ENCODE peak calls at places on chromosomes 4 and X, in nine cellular contexts. One of them, this sample, is unnamed.

GRCh38 chrX:56995271-56995994 is at the start of gene SPIN3:
- DNase-seq in tibial nerve: peak
- DNase-seq in CD4-positive, alpha-beta memory T cell: peak
- DNase-seq in ascending aorta: peak
- DNase-seq in GM23248: peak
- DNase-seq in NB4: peak
- DNase-seq in OCI-LY7: no peak
- DNase-seq in fibroblast of the aortic adventitia: peak
- DNase-seq in body of pancreas: peak
- DNase-seq in this sample: peak

GRCh38 chrX:105823092-105823454 is 734 bp downstream of the NRK start:
- DNase-seq in GM23248: no peak
- DNase-seq in OCI-LY7: no peak
- DNase-seq in fibroblast of the aortic adventitia: no peak
- DNase-seq in body of pancreas: no peak
- DNase-seq in ascending aorta: no peak
- DNase-seq in tibial nerve: no peak
- DNase-seq in NB4: no peak
- DNase-seq in CD4-positive, alpha-beta memory T cell: no peak
- DNase-seq in this sample: no peak

GRCh38 chr4:8199594-8200301 is 658 bp downstream of the SH3TC1 start:
- DNase-seq in tibial nerve: no peak
- DNase-seq in CD4-positive, alpha-beta memory T cell: peak
- DNase-seq in OCI-LY7: no peak
- DNase-seq in fibroblast of the aortic adventitia: no peak
- DNase-seq in GM23248: no peak
- DNase-seq in ascending aorta: no peak
- DNase-seq in NB4: no peak
- DNase-seq in body of pancreas: peak
- DNase-seq in this sample: peak

GRCh38 chrX:85922821-85923220 is 124.5 kb downstream of the CHM start:
- DNase-seq in ascending aorta: no peak
- DNase-seq in fibroblast of the aortic adventitia: peak
- DNase-seq in NB4: peak
- DNase-seq in CD4-positive, alpha-beta memory T cell: no peak
- DNase-seq in body of pancreas: no peak
- DNase-seq in OCI-LY7: no peak
- DNase-seq in tibial nerve: no peak
- DNase-seq in GM23248: peak
- DNase-seq in this sample: no peak

GRCh38 chr4:158067646-158068045 is 105.2 kb downstream of the GASK1B start:
- DNase-seq in GM23248: peak
- DNase-seq in NB4: no peak
- DNase-seq in CD4-positive, alpha-beta memory T cell: no peak
- DNase-seq in OCI-LY7: no peak
- DNase-seq in tibial nerve: no peak
- DNase-seq in body of pancreas: no peak
- DNase-seq in fibroblast of the aortic adventitia: peak
- DNase-seq in ascending aorta: no peak
- DNase-seq in this sample: no peak

GRCh38 chr4:123471655-123472054 is 75.1 kb downstream of the SPRY1 start:
- DNase-seq in OCI-LY7: no peak
- DNase-seq in CD4-positive, alpha-beta memory T cell: no peak
- DNase-seq in ascending aorta: no peak
- DNase-seq in GM23248: no peak
- DNase-seq in NB4: peak
- DNase-seq in body of pancreas: no peak
- DNase-seq in tibial nerve: no peak
- DNase-seq in fibroblast of the aortic adventitia: no peak
- DNase-seq in this sample: no peak

GRCh38 chr4:43234626-43235025 is 342.1 kb downstream of the GRXCR1 start:
- DNase-seq in fibroblast of the aortic adventitia: peak
- DNase-seq in OCI-LY7: no peak
- DNase-seq in tibial nerve: no peak
- DNase-seq in body of pancreas: no peak
- DNase-seq in GM23248: peak
- DNase-seq in CD4-positive, alpha-beta memory T cell: no peak
- DNase-seq in ascending aorta: no peak
- DNase-seq in NB4: no peak
- DNase-seq in this sample: no peak

GRCh38 chrX:72073614-72074013 is 58.1 kb downstream of the RTL5 start:
- DNase-seq in tibial nerve: no peak
- DNase-seq in NB4: no peak
- DNase-seq in CD4-positive, alpha-beta memory T cell: no peak
- DNase-seq in ascending aorta: no peak
- DNase-seq in fibroblast of the aortic adventitia: no peak
- DNase-seq in body of pancreas: no peak
- DNase-seq in GM23248: no peak
- DNase-seq in OCI-LY7: no peak
- DNase-seq in this sample: no peak

GRCh38 chrX:103330601-103331397 is 760 bp downstream of the TCEAL7 start:
- DNase-seq in NB4: no peak
- DNase-seq in CD4-positive, alpha-beta memory T cell: no peak
- DNase-seq in GM23248: peak
- DNase-seq in fibroblast of the aortic adventitia: peak
- DNase-seq in tibial nerve: no peak
- DNase-seq in body of pancreas: no peak
- DNase-seq in ascending aorta: no peak
- DNase-seq in OCI-LY7: no peak
- DNase-seq in this sample: no peak

GRCh38 chrX:154477891-154478477 is 1.1 kb downstream of the LAGE3 start:
- DNase-seq in NB4: no peak
- DNase-seq in ascending aorta: no peak
- DNase-seq in body of pancreas: no peak
- DNase-seq in tibial nerve: no peak
- DNase-seq in fibroblast of the aortic adventitia: no peak
- DNase-seq in CD4-positive, alpha-beta memory T cell: no peak
- DNase-seq in GM23248: peak
- DNase-seq in OCI-LY7: no peak
- DNase-seq in this sample: no peak

GRCh38 chr4:3369781-3370660 is 71.7 kb upstream of the HGFAC start:
- DNase-seq in CD4-positive, alpha-beta memory T cell: peak
- DNase-seq in body of pancreas: peak
- DNase-seq in GM23248: peak
- DNase-seq in ascending aorta: no peak
- DNase-seq in tibial nerve: no peak
- DNase-seq in OCI-LY7: no peak
- DNase-seq in fibroblast of the aortic adventitia: peak
- DNase-seq in NB4: peak
- DNase-seq in this sample: peak

GRCh38 chr4:113057891-113058290 is 8.4 kb downstream of the ANK2 start:
- DNase-seq in tibial nerve: no peak
- DNase-seq in OCI-LY7: no peak
- DNase-seq in ascending aorta: no peak
- DNase-seq in GM23248: peak
- DNase-seq in NB4: no peak
- DNase-seq in fibroblast of the aortic adventitia: peak
- DNase-seq in body of pancreas: no peak
- DNase-seq in CD4-positive, alpha-beta memory T cell: no peak
- DNase-seq in this sample: no peak

GRCh38 chr4:4574792-4575191 is 32.9 kb upstream of the STX18 start:
- DNase-seq in NB4: no peak
- DNase-seq in OCI-LY7: no peak
- DNase-seq in body of pancreas: peak
- DNase-seq in GM23248: peak
- DNase-seq in ascending aorta: no peak
- DNase-seq in tibial nerve: no peak
- DNase-seq in fibroblast of the aortic adventitia: peak
- DNase-seq in CD4-positive, alpha-beta memory T cell: peak
- DNase-seq in this sample: peak

GRCh38 chrX:40155617-40156471 is 58.1 kb upstream of the BCOR start:
- DNase-seq in fibroblast of the aortic adventitia: no peak
- DNase-seq in tibial nerve: no peak
- DNase-seq in body of pancreas: no peak
- DNase-seq in NB4: no peak
- DNase-seq in OCI-LY7: peak
- DNase-seq in CD4-positive, alpha-beta memory T cell: no peak
- DNase-seq in ascending aorta: no peak
- DNase-seq in GM23248: peak
- DNase-seq in this sample: no peak
- H3K4me3 ChIP-seq in fibroblast of the aortic adventitia: no peak
- H3K4me3 ChIP-seq in tibial nerve: peak
- H3K4me3 ChIP-seq in body of pancreas: no peak
- H3K4me3 ChIP-seq in NB4: peak
- H3K4me3 ChIP-seq in OCI-LY7: peak
- H3K4me3 ChIP-seq in CD4-positive, alpha-beta memory T cell: peak
- H3K4me3 ChIP-seq in ascending aorta: peak
- H3K4me3 ChIP-seq in GM23248: peak
- H3K4me3 ChIP-seq in this sample: no peak

GRCh38 chrX:53159184-53159583 is 65.2 kb downstream of the KANTR start:
- DNase-seq in NB4: no peak
- DNase-seq in fibroblast of the aortic adventitia: no peak
- DNase-seq in GM23248: no peak
- DNase-seq in ascending aorta: no peak
- DNase-seq in CD4-positive, alpha-beta memory T cell: no peak
- DNase-seq in OCI-LY7: no peak
- DNase-seq in tibial nerve: no peak
- DNase-seq in body of pancreas: no peak
- DNase-seq in this sample: no peak
- H3K4me3 ChIP-seq in NB4: no peak
- H3K4me3 ChIP-seq in fibroblast of the aortic adventitia: no peak
- H3K4me3 ChIP-seq in GM23248: no peak
- H3K4me3 ChIP-seq in ascending aorta: no peak
- H3K4me3 ChIP-seq in CD4-positive, alpha-beta memory T cell: no peak
- H3K4me3 ChIP-seq in OCI-LY7: no peak
- H3K4me3 ChIP-seq in tibial nerve: no peak
- H3K4me3 ChIP-seq in body of pancreas: no peak
- H3K4me3 ChIP-seq in this sample: no peak

GRCh38 chr4:186839122-186840037 is 115.7 kb upstream of the FAT1 start:
- DNase-seq in fibroblast of the aortic adventitia: peak
- DNase-seq in OCI-LY7: no peak
- DNase-seq in CD4-positive, alpha-beta memory T cell: no peak
- DNase-seq in tibial nerve: no peak
- DNase-seq in body of pancreas: peak
- DNase-seq in NB4: peak
- DNase-seq in ascending aorta: peak
- DNase-seq in GM23248: peak
- DNase-seq in this sample: peak

GRCh38 chr4:186838295-186838694 is 114.6 kb upstream of the FAT1 start:
- DNase-seq in CD4-positive, alpha-beta memory T cell: no peak
- DNase-seq in body of pancreas: no peak
- DNase-seq in tibial nerve: no peak
- DNase-seq in GM23248: no peak
- DNase-seq in ascending aorta: no peak
- DNase-seq in OCI-LY7: no peak
- DNase-seq in fibroblast of the aortic adventitia: no peak
- DNase-seq in NB4: no peak
- DNase-seq in this sample: no peak

GRCh38 chr4:186840771-186841301 is 117.2 kb upstream of the FAT1 start:
- DNase-seq in OCI-LY7: no peak
- DNase-seq in CD4-positive, alpha-beta memory T cell: no peak
- DNase-seq in ascending aorta: peak
- DNase-seq in GM23248: peak
- DNase-seq in tibial nerve: peak
- DNase-seq in fibroblast of the aortic adventitia: no peak
- DNase-seq in NB4: no peak
- DNase-seq in body of pancreas: no peak
- DNase-seq in this sample: no peak

GRCh38 chr4:186844059-186844681 is 120.5 kb upstream of the FAT1 start:
- DNase-seq in CD4-positive, alpha-beta memory T cell: no peak
- DNase-seq in fibroblast of the aortic adventitia: peak
- DNase-seq in tibial nerve: no peak
- DNase-seq in ascending aorta: peak
- DNase-seq in OCI-LY7: no peak
- DNase-seq in NB4: no peak
- DNase-seq in body of pancreas: peak
- DNase-seq in GM23248: peak
- DNase-seq in this sample: no peak

DNA sequence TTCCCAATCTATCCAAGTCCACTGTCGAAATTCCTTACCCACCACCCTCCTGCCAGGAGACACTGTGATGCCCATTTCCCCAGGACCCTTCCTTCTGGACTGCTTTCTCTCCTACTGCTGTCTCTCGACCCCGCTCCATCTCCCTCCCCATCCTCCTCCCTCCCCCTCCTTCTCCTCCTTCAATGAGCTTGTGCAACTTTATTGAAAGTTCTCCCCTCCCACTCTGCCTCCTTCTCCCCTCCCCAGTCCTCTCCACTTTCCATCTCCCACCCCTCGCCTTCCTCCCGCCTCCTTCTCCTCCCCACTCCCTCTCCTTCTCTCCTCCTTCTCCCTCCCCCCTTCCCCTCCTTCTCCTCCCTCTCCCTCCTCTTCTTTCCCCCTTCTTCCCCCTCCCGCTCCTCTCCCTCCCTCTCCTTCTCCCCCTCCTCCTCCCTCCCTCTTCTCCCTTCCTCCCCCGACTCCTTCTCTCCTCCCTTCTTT is 116.6 kb upstream of the FAT1 start:
- DNase-seq in GM23248: no peak
- DNase-seq in fibroblast of the aortic adventitia: peak
- DNase-seq in NB4: no peak
- DNase-seq in CD4-positive, alpha-beta memory T cell: no peak
- DNase-seq in body of pancreas: peak
- DNase-seq in tibial nerve: peak
- DNase-seq in OCI-LY7: no peak
- DNase-seq in ascending aorta: no peak
- DNase-seq in this sample: no peak
- H3K4me3 ChIP-seq in GM23248: no peak
- H3K4me3 ChIP-seq in fibroblast of the aortic adventitia: peak
- H3K4me3 ChIP-seq in NB4: no peak
- H3K4me3 ChIP-seq in CD4-positive, alpha-beta memory T cell: no peak
- H3K4me3 ChIP-seq in body of pancreas: no peak
- H3K4me3 ChIP-seq in tibial nerve: peak
- H3K4me3 ChIP-seq in OCI-LY7: no peak
- H3K4me3 ChIP-seq in ascending aorta: peak
- H3K4me3 ChIP-seq in this sample: no peak

DNA sequence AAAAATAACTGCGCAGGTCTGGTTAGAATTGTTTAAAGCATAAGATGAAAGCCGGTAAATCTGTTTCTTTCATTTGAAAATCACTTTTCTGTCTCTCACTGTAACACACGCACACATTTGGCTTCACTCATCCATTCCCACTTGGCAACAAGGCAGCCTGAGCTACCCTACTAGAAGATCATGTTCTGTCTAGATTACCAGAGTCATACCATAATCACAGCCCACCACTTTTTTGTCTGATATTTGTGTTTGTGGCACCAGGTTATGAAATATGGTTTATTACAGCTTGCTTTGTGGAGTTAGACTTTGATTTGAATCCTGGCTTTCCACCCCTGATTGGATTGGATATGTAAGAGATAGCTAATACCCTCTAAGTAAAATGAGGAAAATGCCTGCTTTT is 2.2 kb downstream of the USO1 start:
- DNase-seq in GM23248: peak
- DNase-seq in tibial nerve: no peak
- DNase-seq in body of pancreas: no peak
- DNase-seq in fibroblast of the aortic adventitia: peak
- DNase-seq in CD4-positive, alpha-beta memory T cell: no peak
- DNase-seq in NB4: no peak
- DNase-seq in ascending aorta: peak
- DNase-seq in OCI-LY7: no peak
- DNase-seq in this sample: no peak
- H3K4me3 ChIP-seq in GM23248: peak
- H3K4me3 ChIP-seq in tibial nerve: no peak
- H3K4me3 ChIP-seq in body of pancreas: no peak
- H3K4me3 ChIP-seq in fibroblast of the aortic adventitia: peak
- H3K4me3 ChIP-seq in CD4-positive, alpha-beta memory T cell: no peak
- H3K4me3 ChIP-seq in NB4: peak
- H3K4me3 ChIP-seq in ascending aorta: peak
- H3K4me3 ChIP-seq in OCI-LY7: peak
- H3K4me3 ChIP-seq in this sample: peak

This sample was measured in GM12865.